ENCODE peak calls at places on chromosomes 13 and 19, in six cellular contexts. One of them, this sample, is unnamed. For H3K27me3, the result is how much of the 10 kb centered on the place peaks cover.

GRCh38 chr19:9912551-9913236 is 23.6 kb downstream of the OLFM2 start:
- DNase-seq in H9: no peak
- DNase-seq in neuronal stem cell: no peak
- DNase-seq in IMR-90: no peak
- DNase-seq in H1: no peak
- DNase-seq in mesenchymal stem cell: no peak
- DNase-seq in this sample: no peak

GRCh38 chr19:40724848-40725247 is 7.9 kb downstream of the ITPKC start:
- DNase-seq in H9: no peak
- DNase-seq in neuronal stem cell: no peak
- DNase-seq in IMR-90: no peak
- DNase-seq in H1: no peak
- DNase-seq in mesenchymal stem cell: no peak
- DNase-seq in this sample: no peak

GRCh38 chr13:20492641-20493040 is 33.0 kb downstream of the CRYL1 start:
- DNase-seq in H9: peak
- DNase-seq in neuronal stem cell: no peak
- DNase-seq in IMR-90: peak
- DNase-seq in H1: peak
- DNase-seq in mesenchymal stem cell: peak
- DNase-seq in this sample: peak

GRCh38 chr19:38634757-38635482 is 12.5 kb upstream of the ACTN4 start:
- DNase-seq in H9: peak
- DNase-seq in neuronal stem cell: peak
- DNase-seq in IMR-90: peak
- DNase-seq in H1: peak
- DNase-seq in mesenchymal stem cell: peak
- DNase-seq in this sample: peak

GRCh38 chr13:25170554-25171107 is 1.5 kb downstream of the AMER2 start:
- DNase-seq in H9: no peak
- DNase-seq in neuronal stem cell: no peak
- DNase-seq in IMR-90: no peak
- DNase-seq in H1: peak
- DNase-seq in mesenchymal stem cell: no peak
- DNase-seq in this sample: peak

GRCh38 chr13:67075239-67075638 is 154.9 kb downstream of the PCDH9 start:
- DNase-seq in H9: no peak
- DNase-seq in neuronal stem cell: no peak
- DNase-seq in IMR-90: peak
- DNase-seq in H1: no peak
- DNase-seq in mesenchymal stem cell: no peak
- DNase-seq in this sample: no peak

GRCh38 chr19:48842744-48843162 is 6.5 kb upstream of the HSD17B14 start:
- DNase-seq in H9: peak
- DNase-seq in neuronal stem cell: peak
- DNase-seq in IMR-90: peak
- DNase-seq in H1: peak
- DNase-seq in mesenchymal stem cell: peak
- DNase-seq in this sample: peak

GRCh38 chr13:108225440-108225839 is 7.2 kb downstream of the ABHD13 start:
- DNase-seq in H9: no peak
- DNase-seq in neuronal stem cell: no peak
- DNase-seq in IMR-90: no peak
- DNase-seq in H1: no peak
- DNase-seq in mesenchymal stem cell: no peak
- DNase-seq in this sample: no peak

GRCh38 chr19:41563847-41564514 is 12.0 kb upstream of the CEACAM21 start:
- DNase-seq in H9: peak
- DNase-seq in neuronal stem cell: no peak
- DNase-seq in IMR-90: no peak
- DNase-seq in H1: no peak
- DNase-seq in mesenchymal stem cell: no peak
- DNase-seq in this sample: peak

GRCh38 chr13:73902847-73903246 is 231.4 kb downstream of the KLF12 start:
- DNase-seq in H9: no peak
- DNase-seq in neuronal stem cell: no peak
- DNase-seq in IMR-90: no peak
- DNase-seq in H1: no peak
- DNase-seq in mesenchymal stem cell: no peak
- DNase-seq in this sample: no peak

GRCh38 chr19:9883231-9883758 is 48.2 kb downstream of the PIN1 start:
- DNase-seq in H9: peak
- DNase-seq in neuronal stem cell: peak
- DNase-seq in IMR-90: no peak
- DNase-seq in H1: no peak
- DNase-seq in mesenchymal stem cell: no peak
- DNase-seq in this sample: no peak

GRCh38 chr13:69551193-69551592 is 556.4 kb upstream of the ATXN8OS start:
- DNase-seq in H9: no peak
- DNase-seq in neuronal stem cell: no peak
- DNase-seq in IMR-90: no peak
- DNase-seq in H1: no peak
- DNase-seq in mesenchymal stem cell: no peak
- DNase-seq in this sample: no peak

GRCh38 chr19:7918615-7919421 is 1.3 kb upstream of the SNAPC2 start:
- DNase-seq in H9: no peak
- DNase-seq in neuronal stem cell: no peak
- DNase-seq in IMR-90: no peak
- DNase-seq in H1: no peak
- DNase-seq in mesenchymal stem cell: no peak
- DNase-seq in this sample: no peak

GRCh38 chr19:2636142-2636896 is 66.2 kb downstream of the GNG7 start:
- DNase-seq in H9: no peak
- DNase-seq in neuronal stem cell: no peak
- DNase-seq in IMR-90: no peak
- DNase-seq in H1: no peak
- DNase-seq in mesenchymal stem cell: no peak
- DNase-seq in this sample: no peak

GRCh38 chr13:80239116-80239515 is 101.8 kb downstream of the SPRY2 start:
- DNase-seq in H9: no peak
- DNase-seq in neuronal stem cell: no peak
- DNase-seq in IMR-90: no peak
- DNase-seq in H1: no peak
- DNase-seq in mesenchymal stem cell: no peak
- DNase-seq in this sample: no peak

GRCh38 chr13:50073340-50073739 is 58.1 kb downstream of the KCNRG start:
- DNase-seq in H9: no peak
- DNase-seq in neuronal stem cell: no peak
- DNase-seq in IMR-90: no peak
- DNase-seq in H1: no peak
- DNase-seq in mesenchymal stem cell: no peak
- DNase-seq in this sample: no peak

GRCh38 chr13:42394361-42395065 is 122.6 kb downstream of the AKAP11 start:
- DNase-seq in H9: no peak
- DNase-seq in neuronal stem cell: no peak
- DNase-seq in IMR-90: no peak
- DNase-seq in H1: no peak
- DNase-seq in mesenchymal stem cell: no peak
- DNase-seq in this sample: no peak

GRCh38 chr13:97726664-97727235 is 226.7 kb upstream of the IPO5 start:
- DNase-seq in H9: no peak
- DNase-seq in neuronal stem cell: no peak
- DNase-seq in IMR-90: no peak
- DNase-seq in H1: no peak
- DNase-seq in mesenchymal stem cell: no peak
- DNase-seq in this sample: no peak

GRCh38 chr13:98693756-98694155 is 58.7 kb downstream of the SLC15A1 start:
- DNase-seq in H9: no peak
- DNase-seq in neuronal stem cell: no peak
- DNase-seq in IMR-90: no peak
- DNase-seq in H1: no peak
- DNase-seq in mesenchymal stem cell: no peak
- DNase-seq in this sample: peak

GRCh38 chr19:17405250-17406038 is at the start of gene BST2:
- DNase-seq in H9: peak
- DNase-seq in neuronal stem cell: no peak
- DNase-seq in IMR-90: peak
- DNase-seq in H1: no peak
- DNase-seq in mesenchymal stem cell: peak
- DNase-seq in this sample: peak

GRCh38 chr19:17406887-17407196 is 1.4 kb upstream of the BST2 start:
- DNase-seq in H9: no peak
- DNase-seq in neuronal stem cell: no peak
- DNase-seq in IMR-90: no peak
- DNase-seq in H1: no peak
- DNase-seq in mesenchymal stem cell: no peak
- DNase-seq in this sample: no peak

GRCh38 chr19:17404015-17404414 is 1.4 kb downstream of the BST2 start:
- DNase-seq in H9: peak
- DNase-seq in neuronal stem cell: no peak
- DNase-seq in IMR-90: no peak
- DNase-seq in H1: no peak
- DNase-seq in mesenchymal stem cell: no peak
- DNase-seq in this sample: no peak

GRCh38 chr19:17404621-17405249 is 695 bp downstream of the BST2 start:
- DNase-seq in H9: no peak
- DNase-seq in neuronal stem cell: no peak
- DNase-seq in IMR-90: no peak
- DNase-seq in H1: no peak
- DNase-seq in mesenchymal stem cell: no peak
- DNase-seq in this sample: no peak

DNA sequence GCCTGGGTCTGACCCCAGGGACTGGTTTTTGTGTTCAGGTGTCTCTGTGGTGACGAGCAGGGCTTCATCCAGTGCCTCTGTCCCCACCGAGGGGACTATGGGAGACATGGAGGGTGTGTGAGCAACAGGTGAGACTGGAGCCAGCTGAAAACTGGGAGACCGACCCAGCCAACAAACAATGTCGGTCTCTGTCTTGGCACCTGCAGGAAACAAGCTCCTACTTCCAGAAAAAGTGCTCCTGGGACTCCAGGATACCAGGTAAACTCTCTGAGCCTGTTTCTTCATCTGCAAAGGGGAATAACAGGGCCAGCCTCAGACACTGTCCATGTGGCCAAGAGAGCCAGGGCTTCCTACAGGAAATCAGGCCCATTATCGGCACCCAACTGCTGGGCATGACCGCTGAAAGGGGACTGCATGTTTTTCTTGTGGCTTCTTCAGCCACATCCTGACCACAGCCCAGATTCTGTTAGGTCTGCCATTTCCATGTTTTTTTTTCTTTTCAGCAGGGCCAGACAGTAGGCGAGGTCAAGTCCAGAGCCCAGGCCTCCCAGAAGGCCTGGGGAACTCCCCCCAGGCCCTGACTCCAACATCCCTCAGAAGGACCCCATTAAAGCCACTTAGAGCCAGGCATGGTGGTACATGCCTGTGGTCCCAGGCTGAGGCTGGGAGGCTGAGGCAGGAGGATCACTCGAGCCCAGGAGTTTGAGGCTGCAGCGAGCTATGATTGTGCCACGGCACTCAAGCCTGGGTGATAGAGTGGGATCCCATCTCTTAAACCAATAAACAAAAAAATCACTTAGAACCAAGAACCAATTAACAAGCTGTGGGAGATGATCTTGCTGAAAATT is 833 bp upstream of the BST2 start:
- DNase-seq in H9: peak
- DNase-seq in neuronal stem cell: no peak
- DNase-seq in IMR-90: no peak
- DNase-seq in H1: no peak
- DNase-seq in mesenchymal stem cell: peak
- DNase-seq in this sample: no peak
- H2BK15ac ChIP-seq in H9: no peak
- H2BK15ac ChIP-seq in neuronal stem cell: no peak
- H2BK15ac ChIP-seq in IMR-90: no peak
- H2BK15ac ChIP-seq in H1: peak
- H2BK15ac ChIP-seq in mesenchymal stem cell: peak
- H2BK15ac ChIP-seq in this sample: no peak

GRCh38 chr13:27978301-27978968 is 9.3 kb upstream of the CDX2 start:
- DNase-seq in H9: peak
- DNase-seq in neuronal stem cell: no peak
- DNase-seq in IMR-90: no peak
- DNase-seq in H1: peak
- DNase-seq in mesenchymal stem cell: no peak
- DNase-seq in this sample: peak
- H3K27me3 ChIP-seq in H9: half or more
- H3K27me3 ChIP-seq in neuronal stem cell: half or more
- H3K27me3 ChIP-seq in IMR-90: half or more
- H3K27me3 ChIP-seq in H1: half or more
- H3K27me3 ChIP-seq in mesenchymal stem cell: half or more
- H3K27me3 ChIP-seq in this sample: half or more

DNA sequence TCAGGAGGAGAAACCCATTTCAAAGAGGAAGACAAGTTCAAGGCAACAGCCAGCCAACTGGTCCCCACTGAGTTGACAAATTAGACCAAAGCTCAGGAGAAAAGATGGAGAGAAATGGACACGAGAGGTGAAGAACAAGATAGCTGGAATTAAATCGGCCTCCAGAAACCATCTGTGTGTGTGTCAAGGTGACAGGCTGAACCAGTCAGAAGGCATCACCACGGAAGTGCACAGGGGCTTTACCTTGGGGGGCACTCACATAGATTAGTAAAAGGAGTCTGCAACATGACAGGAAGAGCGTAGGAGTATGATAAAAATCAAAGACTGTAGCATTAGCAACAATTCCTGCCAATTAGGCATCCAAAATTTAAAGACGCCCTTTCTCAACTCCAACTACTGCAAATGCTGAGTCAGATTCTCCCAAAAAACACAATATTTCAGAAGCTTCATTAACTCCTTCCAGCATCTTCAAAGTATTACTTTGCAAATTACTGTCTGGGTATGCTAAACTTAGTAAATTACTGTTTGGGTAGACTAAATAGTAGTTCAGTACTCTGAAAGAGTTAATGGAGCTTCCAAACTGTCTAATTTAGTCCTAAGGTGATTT is 66.2 kb downstream of the FOXO1 start:
- DNase-seq in H9: no peak
- DNase-seq in neuronal stem cell: no peak
- DNase-seq in IMR-90: no peak
- DNase-seq in H1: no peak
- DNase-seq in mesenchymal stem cell: no peak
- DNase-seq in this sample: no peak
- H2BK15ac ChIP-seq in H9: no peak
- H2BK15ac ChIP-seq in neuronal stem cell: no peak
- H2BK15ac ChIP-seq in IMR-90: no peak
- H2BK15ac ChIP-seq in H1: no peak
- H2BK15ac ChIP-seq in mesenchymal stem cell: no peak
- H2BK15ac ChIP-seq in this sample: no peak

DNA sequence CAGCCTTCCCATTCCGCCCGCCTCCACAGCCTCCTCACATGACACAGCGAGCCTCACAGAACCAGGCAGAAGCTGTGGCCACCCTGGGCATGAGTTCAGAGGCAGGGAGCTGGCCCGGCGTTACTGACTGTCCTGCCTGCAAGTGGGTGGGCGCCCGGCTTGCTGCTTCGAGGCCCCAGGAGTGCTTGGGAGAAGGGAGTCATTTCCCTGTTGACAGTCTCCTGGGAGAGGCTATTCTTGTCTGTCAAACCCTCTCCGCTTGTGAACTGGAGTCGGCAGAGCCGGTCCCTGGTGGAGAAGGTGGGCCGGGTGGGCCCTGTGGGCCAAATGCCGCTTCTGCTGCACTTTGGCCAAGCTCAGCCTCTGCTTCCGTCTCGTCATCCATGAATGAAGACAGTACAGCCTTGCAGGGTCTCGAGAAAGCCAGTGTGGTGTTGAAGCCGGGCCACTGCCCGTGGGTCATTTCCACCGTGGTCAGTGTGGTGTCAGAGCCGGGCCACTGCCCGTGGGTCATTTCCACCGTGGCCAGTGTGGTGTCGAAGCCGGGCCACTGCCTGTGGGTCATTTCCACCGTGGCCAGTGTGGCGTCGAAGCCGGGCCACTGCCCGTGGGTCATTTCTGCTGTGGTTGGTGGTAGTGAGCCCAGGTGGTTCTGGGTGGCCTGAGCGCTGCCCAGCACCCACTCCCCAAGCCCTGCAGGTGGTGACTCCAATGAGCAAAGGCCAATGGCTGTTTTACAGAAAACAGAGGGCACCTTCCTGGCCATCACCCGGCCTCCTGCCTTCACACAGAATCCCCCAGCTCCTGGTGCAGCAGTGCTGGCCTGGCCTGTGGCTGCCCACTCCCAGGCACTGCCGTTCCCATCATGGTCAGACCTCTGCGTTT is 13.5 kb upstream of the F7 start:
- DNase-seq in H9: no peak
- DNase-seq in neuronal stem cell: no peak
- DNase-seq in IMR-90: no peak
- DNase-seq in H1: no peak
- DNase-seq in mesenchymal stem cell: no peak
- DNase-seq in this sample: no peak
- H3K27me3 ChIP-seq in H9: under half
- H3K27me3 ChIP-seq in neuronal stem cell: under half
- H3K27me3 ChIP-seq in IMR-90: under half
- H3K27me3 ChIP-seq in H1: under half
- H3K27me3 ChIP-seq in mesenchymal stem cell: under half
- H3K27me3 ChIP-seq in this sample: under half